ENCODE peak calls at places on chromosomes 12 and 14, in four cellular contexts. One of them, this sample, is unnamed.

GRCh38 chr14:35416108-35416750 is 11.7 kb upstream of the NFKBIA start:
- DNase-seq in K562: no peak
- DNase-seq in GM23248: no peak
- DNase-seq in neural progenitor cell: no peak
- DNase-seq in this sample: no peak

GRCh38 chr12:4308334-4308960 is 12.6 kb upstream of the TIGAR start:
- DNase-seq in K562: no peak
- DNase-seq in GM23248: no peak
- DNase-seq in neural progenitor cell: peak
- DNase-seq in this sample: no peak

GRCh38 chr14:104281768-104282301 is 143.4 kb downstream of the KIF26A start:
- DNase-seq in K562: no peak
- DNase-seq in GM23248: no peak
- DNase-seq in neural progenitor cell: no peak
- DNase-seq in this sample: no peak

GRCh38 chr12:124716208-124717141 is 147.2 kb downstream of the SCARB1 start:
- DNase-seq in K562: no peak
- DNase-seq in GM23248: no peak
- DNase-seq in neural progenitor cell: no peak
- DNase-seq in this sample: no peak

GRCh38 chr14:67636361-67636919 is 16.7 kb downstream of the ARG2 start:
- DNase-seq in K562: peak
- DNase-seq in GM23248: peak
- DNase-seq in neural progenitor cell: no peak
- DNase-seq in this sample: peak

GRCh38 chr14:79659995-79660975 is 551.0 kb downstream of the DIO2 start:
- DNase-seq in K562: no peak
- DNase-seq in GM23248: no peak
- DNase-seq in neural progenitor cell: no peak
- DNase-seq in this sample: no peak

GRCh38 chr14:105818712-105819005 is 292.3 kb downstream of the TMEM121 start:
- DNase-seq in K562: no peak
- DNase-seq in GM23248: no peak
- DNase-seq in neural progenitor cell: no peak
- DNase-seq in this sample: no peak

GRCh38 chr14:50085570-50086315 is 30.6 kb downstream of the VCPKMT start:
- DNase-seq in K562: no peak
- DNase-seq in GM23248: peak
- DNase-seq in neural progenitor cell: no peak
- DNase-seq in this sample: no peak

GRCh38 chr14:79598339-79598738 is 613.0 kb downstream of the DIO2 start:
- DNase-seq in K562: no peak
- DNase-seq in GM23248: peak
- DNase-seq in neural progenitor cell: no peak
- DNase-seq in this sample: no peak

GRCh38 chr12:31235868-31236395 is 90.0 kb downstream of the SINHCAF start:
- DNase-seq in K562: no peak
- DNase-seq in GM23248: no peak
- DNase-seq in neural progenitor cell: no peak
- DNase-seq in this sample: no peak

GRCh38 chr12:32507559-32508276 is 108.4 kb downstream of the FGD4 start:
- DNase-seq in K562: no peak
- DNase-seq in GM23248: no peak
- DNase-seq in neural progenitor cell: peak
- DNase-seq in this sample: no peak

GRCh38 chr14:51867753-51868152 is 7.3 kb downstream of the GNG2 start:
- DNase-seq in K562: no peak
- DNase-seq in GM23248: no peak
- DNase-seq in neural progenitor cell: no peak
- DNase-seq in this sample: no peak

GRCh38 chr12:42716521-42716920 is 127.0 kb upstream of the PRICKLE1 start:
- DNase-seq in K562: no peak
- DNase-seq in GM23248: peak
- DNase-seq in neural progenitor cell: no peak
- DNase-seq in this sample: no peak

GRCh38 chr14:97707603-97708002 is 910.4 kb downstream of the VRK1 start:
- DNase-seq in K562: no peak
- DNase-seq in GM23248: no peak
- DNase-seq in neural progenitor cell: no peak
- DNase-seq in this sample: no peak

GRCh38 chr12:118357327-118358007 is 15.2 kb downstream of the TAOK3 start:
- DNase-seq in K562: peak
- DNase-seq in GM23248: peak
- DNase-seq in neural progenitor cell: no peak
- DNase-seq in this sample: peak

GRCh38 chr14:93702946-93703345 is 85.3 kb downstream of the PRIMA1 start:
- DNase-seq in K562: no peak
- DNase-seq in GM23248: no peak
- DNase-seq in neural progenitor cell: no peak
- DNase-seq in this sample: no peak

GRCh38 chr14:96042218-96042930 is 3.2 kb downstream of the C14orf132 start:
- DNase-seq in K562: no peak
- DNase-seq in GM23248: peak
- DNase-seq in neural progenitor cell: no peak
- DNase-seq in this sample: peak

GRCh38 chr14:61525293-61526011 is 169.9 kb upstream of the HIF1A start:
- DNase-seq in K562: no peak
- DNase-seq in GM23248: peak
- DNase-seq in neural progenitor cell: no peak
- DNase-seq in this sample: peak

GRCh38 chr14:69300601-69301221 is 40.8 kb downstream of the GALNT16 start:
- DNase-seq in K562: no peak
- DNase-seq in GM23248: no peak
- DNase-seq in neural progenitor cell: no peak
- DNase-seq in this sample: no peak

GRCh38 chr12:82329508-82329907 is 28.7 kb downstream of the CCDC59 start:
- DNase-seq in K562: no peak
- DNase-seq in GM23248: no peak
- DNase-seq in neural progenitor cell: peak
- DNase-seq in this sample: peak

GRCh38 chr12:131542351-131542750 is 168.5 kb upstream of the SFSWAP start:
- DNase-seq in K562: no peak
- DNase-seq in GM23248: no peak
- DNase-seq in neural progenitor cell: no peak
- DNase-seq in this sample: no peak

GRCh38 chr12:24198070-24198469 is 248.6 kb upstream of the SOX5 start:
- DNase-seq in K562: no peak
- DNase-seq in GM23248: no peak
- DNase-seq in neural progenitor cell: no peak
- DNase-seq in this sample: no peak

GRCh38 chr12:115709410-115710065 is 568.0 kb downstream of the MED13L start:
- DNase-seq in K562: no peak
- DNase-seq in GM23248: peak
- DNase-seq in neural progenitor cell: no peak
- DNase-seq in this sample: no peak

GRCh38 chr14:103019827-103020226 is 37.5 kb downstream of the CDC42BPB start:
- DNase-seq in K562: no peak
- DNase-seq in GM23248: no peak
- DNase-seq in neural progenitor cell: no peak
- DNase-seq in this sample: no peak

GRCh38 chr14:105527381-105528196 is 1.2 kb downstream of the TMEM121 start:
- DNase-seq in K562: no peak
- DNase-seq in GM23248: no peak
- DNase-seq in neural progenitor cell: no peak
- DNase-seq in this sample: peak

GRCh38 chr12:128825845-128826244 is 2.1 kb upstream of the SLC15A4 start:
- DNase-seq in K562: no peak
- DNase-seq in GM23248: no peak
- DNase-seq in neural progenitor cell: no peak
- DNase-seq in this sample: no peak

GRCh38 chr12:50104614-50105366 is 982 bp downstream of the GPD1 start:
- DNase-seq in K562: no peak
- DNase-seq in GM23248: no peak
- DNase-seq in neural progenitor cell: no peak
- DNase-seq in this sample: peak

GRCh38 chr12:27974735-27975221 is 2.2 kb upstream of the PTHLH start:
- DNase-seq in K562: no peak
- DNase-seq in GM23248: no peak
- DNase-seq in neural progenitor cell: peak
- DNase-seq in this sample: no peak
- TF ChIP-seq EZH2 in K562: no peak
- TF ChIP-seq EZH2 in GM23248: no peak
- TF ChIP-seq EZH2 in neural progenitor cell: no peak
- TF ChIP-seq EZH2 in this sample: peak

DNA sequence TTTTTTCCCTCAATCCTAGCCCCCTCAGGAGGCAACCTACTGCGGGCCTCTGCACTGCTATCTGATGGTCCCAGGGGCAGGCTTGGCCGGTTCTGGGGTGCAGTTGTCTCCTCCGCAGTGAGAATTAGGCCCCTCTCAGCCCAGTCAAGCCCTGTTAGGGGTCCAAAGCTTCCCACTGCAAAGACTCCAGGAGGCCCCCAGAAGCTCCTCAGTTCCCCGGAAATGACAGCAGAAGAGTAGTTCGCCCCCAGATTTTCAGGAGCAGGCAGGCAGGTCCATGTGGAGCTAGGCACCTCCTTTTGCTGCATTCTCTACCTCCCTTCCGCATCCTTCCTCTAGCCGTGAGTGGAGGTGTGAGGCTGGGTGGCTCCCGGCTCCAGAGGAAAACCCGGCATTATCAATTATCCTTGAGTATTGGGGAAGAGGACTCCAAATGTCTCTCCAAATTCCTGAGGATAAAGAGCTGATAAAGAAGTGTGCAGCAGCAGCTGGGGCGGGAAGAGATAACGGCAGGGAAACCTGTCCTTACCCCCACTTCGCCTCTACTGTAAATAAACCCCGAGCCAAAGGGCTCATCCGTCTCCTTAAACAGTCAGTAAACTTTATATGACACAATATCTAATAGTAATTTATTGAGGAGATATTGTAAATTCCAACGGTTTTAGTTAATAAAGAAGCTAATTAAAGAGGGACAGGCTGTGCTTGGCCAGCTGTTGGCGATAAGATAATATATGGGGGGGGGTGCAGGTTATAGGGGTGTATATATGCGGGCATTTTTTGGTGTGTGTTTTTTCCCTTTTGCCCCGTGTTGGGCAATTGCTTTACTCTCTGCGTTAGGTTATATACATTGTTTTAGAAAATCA is 641 bp upstream of the HOXC12 start:
- DNase-seq in K562: no peak
- DNase-seq in GM23248: no peak
- DNase-seq in neural progenitor cell: no peak
- DNase-seq in this sample: no peak
- TF ChIP-seq EZH2 in K562: no peak
- TF ChIP-seq EZH2 in GM23248: peak
- TF ChIP-seq EZH2 in neural progenitor cell: no peak
- TF ChIP-seq EZH2 in this sample: no peak

GRCh38 chr12:26125451-26126339 is 858 bp upstream of the BHLHE41 start:
- DNase-seq in K562: peak
- DNase-seq in GM23248: peak
- DNase-seq in neural progenitor cell: peak
- DNase-seq in this sample: peak

GRCh38 chr12:26126340-26127284 is 1.8 kb upstream of the BHLHE41 start:
- DNase-seq in K562: peak
- DNase-seq in GM23248: peak
- DNase-seq in neural progenitor cell: peak
- DNase-seq in this sample: peak

GRCh38 chr12:26122681-26123481 is 2.0 kb downstream of the BHLHE41 start:
- DNase-seq in K562: peak
- DNase-seq in GM23248: peak
- DNase-seq in neural progenitor cell: peak
- DNase-seq in this sample: peak

GRCh38 chr12:26123482-26123980 is 1.3 kb downstream of the BHLHE41 start:
- DNase-seq in K562: no peak
- DNase-seq in GM23248: no peak
- DNase-seq in neural progenitor cell: no peak
- DNase-seq in this sample: no peak

DNA sequence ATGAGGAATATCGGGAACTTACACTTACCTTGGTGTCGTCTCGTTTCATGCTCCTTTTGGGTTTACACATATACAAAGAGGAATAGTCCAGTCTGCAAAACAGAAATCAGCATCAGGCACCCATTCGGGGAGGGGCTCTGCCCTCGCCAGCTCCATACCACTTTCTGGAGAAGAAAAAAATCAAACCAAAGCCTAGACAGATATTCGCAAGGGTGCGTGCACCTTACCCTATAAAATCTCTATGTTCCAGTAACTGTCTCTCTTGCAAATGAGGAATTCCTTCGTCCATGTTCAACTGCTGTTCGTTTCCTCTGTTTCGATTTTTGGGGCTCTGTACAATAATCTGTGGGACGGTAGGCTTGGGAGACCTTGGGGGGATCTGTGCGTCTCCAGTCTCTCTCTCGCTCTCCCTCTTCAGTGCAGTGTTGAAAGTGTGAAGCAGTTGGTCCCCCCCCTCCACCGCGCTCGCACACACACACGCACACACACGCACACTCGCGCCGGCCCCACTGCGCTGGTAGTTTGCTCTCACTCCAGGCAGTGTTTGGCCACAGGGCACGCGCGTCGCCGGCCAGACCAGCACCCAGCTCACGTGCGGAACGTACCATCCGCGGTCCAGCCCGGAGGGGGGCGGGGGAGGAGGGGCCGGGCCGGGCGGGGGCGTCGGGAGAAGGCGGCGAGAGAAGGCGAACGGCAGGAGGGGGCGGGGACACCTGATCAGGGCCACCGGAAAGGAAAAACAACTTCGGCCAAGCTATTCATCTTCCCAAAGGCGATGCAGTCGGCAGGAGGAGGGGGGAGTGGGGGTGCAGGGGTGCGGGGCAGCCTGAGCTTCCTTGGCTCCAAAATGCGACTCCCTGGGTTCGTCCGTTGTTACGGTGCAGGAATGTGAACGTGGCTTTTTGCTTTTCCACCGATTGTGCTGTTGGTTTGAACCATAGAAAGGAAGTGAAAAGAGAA is at the start of gene BHLHE41:
- DNase-seq in K562: peak
- DNase-seq in GM23248: peak
- DNase-seq in neural progenitor cell: peak
- DNase-seq in this sample: peak
- TF ChIP-seq EZH2 in K562: peak
- TF ChIP-seq EZH2 in GM23248: no peak
- TF ChIP-seq EZH2 in neural progenitor cell: peak
- TF ChIP-seq EZH2 in this sample: peak

GRCh38 chr14:59463773-59464650 is 1.2 kb downstream of the GPR135 start:
- DNase-seq in K562: no peak
- DNase-seq in GM23248: peak
- DNase-seq in neural progenitor cell: peak
- DNase-seq in this sample: peak
- TF ChIP-seq EZH2 in K562: no peak
- TF ChIP-seq EZH2 in GM23248: no peak
- TF ChIP-seq EZH2 in neural progenitor cell: no peak
- TF ChIP-seq EZH2 in this sample: no peak

This sample was measured in hepatocyte.